ENCODE peak calls at places on chromosomes 11 and 22, in six cellular contexts. C is ascending aorta; D is fibroblast of mammary gland; J is CD8-positive, alpha-beta T cell; L is astrocyte of the spinal cord; R is heart right ventricle. H is an unnamed sample.

GRCh38 chr11:87879118-87879517 is 296.1 kb downstream of the RAB38 start:
- DNase-seq in C (no peak), D (peak; percentile 39), J (no peak), L (no peak), R (no peak), H (no peak)

GRCh38 chr11:122229078-122229477 is 113.1 kb upstream of the BLID start:
- DNase-seq in C (no peak), D (peak; percentile 93), J (no peak), L (peak; percentile 43), R (peak; percentile 8), H (no peak)

GRCh38 chr11:13963169-13963948 is 836 bp downstream of the SPON1 start:
- DNase-seq in C (no peak), D (no peak), J (no peak), L (no peak), R (no peak), H (no peak)

GRCh38 chr11:118054712-118055640 is 21.9 kb upstream of the TMPRSS4 start:
- DNase-seq in C (no peak), D (no peak), J (no peak), L (no peak), R (no peak), H (no peak)

GRCh38 chr11:23976776-23977380 is 520.0 kb upstream of the LUZP2 start:
- DNase-seq in C (no peak), D (peak; percentile 73), J (no peak), L (peak; percentile 78), R (no peak), H (no peak)

GRCh38 chr11:36186340-36186739 is 102.9 kb downstream of the COMMD9 start:
- DNase-seq in C (no peak), D (peak; percentile 93), J (no peak), L (peak; percentile 86), R (no peak), H (no peak)

GRCh38 chr22:37328017-37328416 is 45.7 kb downstream of the CYTH4 start:
- DNase-seq in C (no peak), D (peak; percentile 92), J (no peak), L (peak; percentile 79), R (no peak), H (no peak)

GRCh38 chr22:31102441-31103081 is 4.8 kb downstream of the SELENOM start:
- DNase-seq in C (peak; percentile 69), D (peak; percentile 96), J (no peak), L (peak; percentile 83), R (peak; percentile 47), H (peak; percentile 78)

GRCh38 chr11:2273311-2273710 is 2.9 kb upstream of the ASCL2 start:
- DNase-seq in C (no peak), D (no peak), J (no peak), L (no peak), R (no peak), H (no peak)

GRCh38 chr22:45886502-45886901 is 90.5 kb downstream of the WNT7B start:
- DNase-seq in C (no peak), D (no peak), J (no peak), L (no peak), R (no peak), H (no peak)

GRCh38 chr11:64649304-64649703 is 58.3 kb downstream of the SLC22A12 start:
- DNase-seq in C (no peak), D (peak; percentile 25), J (no peak), L (no peak), R (no peak), H (no peak)

GRCh38 chr11:64652586-64653387 is 61.8 kb downstream of the SLC22A12 start:
- DNase-seq in C (no peak), D (peak; percentile 66), J (peak; percentile 60), L (peak; percentile 62), R (peak; percentile 80), H (peak; percentile 54)

GRCh38 chr11:64648551-64648950 is 57.5 kb downstream of the SLC22A12 start:
- DNase-seq in C (no peak), D (no peak), J (no peak), L (no peak), R (no peak), H (no peak)

GRCh38 chr11:64653388-64653973 is 62.5 kb downstream of the SLC22A12 start:
- DNase-seq in C (no peak), D (no peak), J (no peak), L (no peak), R (no peak), H (no peak)

GRCh38 chr11:64650923-64651523 is 60.0 kb downstream of the SLC22A12 start:
- DNase-seq in C (no peak), D (peak; percentile 34), J (no peak), L (no peak), R (no peak), H (no peak)
- TF ChIP-seq CTCF in C (peak; percentile 18), D (peak; percentile 57), J (no peak), L (peak; percentile 63), R (peak; percentile 54), H (peak; percentile 22)

DNA sequence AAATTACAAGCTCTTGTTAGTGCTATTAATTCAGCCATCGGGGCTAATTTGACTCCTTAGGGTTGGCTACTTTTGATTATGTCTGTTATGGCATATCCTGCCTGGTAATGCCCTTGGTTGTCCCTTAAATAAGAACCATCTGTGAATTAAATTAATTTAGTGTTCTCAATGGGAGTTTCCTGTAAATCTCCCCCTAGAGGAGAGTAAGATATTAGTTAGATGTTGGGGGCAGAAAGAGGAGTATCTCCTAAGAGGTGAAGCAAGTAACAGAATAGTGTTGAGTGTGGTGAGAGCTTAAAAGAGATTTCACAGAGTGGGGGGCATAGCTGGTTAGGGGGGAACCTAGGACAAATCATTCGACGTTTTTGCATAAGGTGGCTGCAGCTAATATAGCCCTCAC is 1126.9 kb downstream of the JRKL start:
- DNase-seq in C (no peak), D (no peak), J (no peak), L (no peak), R (no peak), H (no peak)
- TF ChIP-seq CTCF in C (no peak), D (no peak), J (no peak), L (no peak), R (no peak), H (no peak)

DNA sequence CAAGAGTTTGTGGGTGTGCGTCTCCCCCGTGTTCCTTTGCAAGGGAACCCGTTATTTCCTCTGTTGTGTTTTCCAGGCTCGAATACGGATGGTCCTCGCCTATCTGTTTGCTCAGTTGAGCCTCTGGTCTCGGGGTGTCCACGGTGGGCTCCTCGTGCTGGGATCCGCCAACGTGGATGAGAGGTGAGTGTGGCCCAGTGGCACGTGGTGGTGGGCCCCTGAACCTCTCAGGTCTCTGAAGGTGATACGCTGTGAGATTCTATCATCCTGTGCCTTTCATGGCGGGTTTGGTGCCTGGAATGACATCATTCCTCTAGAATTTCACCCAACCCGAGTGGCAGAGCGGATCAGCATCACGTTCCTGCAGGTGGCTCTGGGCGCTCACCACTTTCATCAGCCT is 32.5 kb downstream of the NADSYN1 start:
- DNase-seq in C (no peak), D (no peak), J (no peak), L (no peak), R (no peak), H (no peak)
- TF ChIP-seq CTCF in C (no peak), D (no peak), J (no peak), L (no peak), R (no peak), H (no peak)

DNA sequence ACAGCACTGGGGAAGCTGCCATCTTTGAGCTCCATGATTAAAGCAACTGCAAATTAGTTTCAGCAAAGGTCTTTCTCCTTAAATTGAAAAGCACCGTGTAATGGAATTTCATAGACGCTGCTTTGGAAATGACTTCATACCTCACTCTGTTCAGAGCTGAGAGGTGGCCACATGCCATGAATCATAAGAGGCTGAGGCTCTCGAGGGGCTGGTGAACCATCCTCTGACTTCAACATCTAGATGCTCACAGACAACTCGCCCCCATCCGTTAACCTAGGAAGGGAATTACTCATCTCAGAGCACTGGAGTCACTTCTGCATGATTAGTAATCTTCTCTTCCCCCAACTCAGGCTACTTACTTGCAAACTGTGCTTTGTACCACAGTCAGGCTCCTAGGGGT is 122.3 kb downstream of the RCN1 start:
- DNase-seq in C (no peak), D (peak; percentile 95), J (no peak), L (peak; percentile 53), R (no peak), H (no peak)
- TF ChIP-seq CTCF in C (no peak), D (no peak), J (no peak), L (no peak), R (no peak), H (no peak)

DNA sequence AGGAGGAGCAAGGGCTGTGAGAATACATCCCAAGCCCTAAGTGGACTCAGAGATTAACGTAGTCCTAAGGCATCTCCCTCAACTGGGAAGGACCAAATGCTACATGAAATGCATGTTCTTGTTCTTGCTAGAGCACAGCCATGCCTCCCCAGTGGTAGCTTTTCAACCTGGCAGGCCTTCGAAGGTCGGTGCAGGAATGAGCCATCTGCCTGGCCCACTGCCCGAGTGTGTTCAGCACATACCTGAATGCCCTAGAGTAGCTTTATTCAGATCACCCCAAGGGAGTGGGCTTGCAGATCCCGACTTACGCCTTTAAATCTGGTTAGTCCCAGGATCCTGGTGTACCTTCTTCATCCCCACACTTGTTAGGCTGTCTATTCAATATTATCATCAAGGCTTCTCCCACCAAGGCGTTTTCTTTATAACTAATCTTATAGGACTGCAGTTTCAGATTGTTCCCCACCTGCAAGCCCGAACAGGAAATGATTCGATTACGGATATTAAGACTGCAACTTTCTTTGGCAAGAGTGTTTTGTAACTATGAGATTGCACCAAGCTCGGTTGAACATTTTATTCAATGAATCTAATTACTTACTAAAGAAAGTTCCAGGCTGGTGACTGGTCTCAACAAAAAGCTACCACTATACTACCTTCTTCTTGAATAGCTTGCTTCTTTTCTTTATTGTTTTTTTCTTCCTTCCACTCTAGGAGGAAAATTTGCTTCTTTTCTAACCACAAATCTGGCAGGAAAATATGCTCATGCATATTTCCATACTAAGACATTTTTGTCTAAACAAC is 115.6 kb downstream of the SGSM3 start:
- DNase-seq in C (no peak), D (peak; percentile 36), J (no peak), L (peak; percentile 63), R (no peak), H (no peak)
- TF ChIP-seq CTCF in C (no peak), D (no peak), J (no peak), L (no peak), R (no peak), H (no peak)

GRCh38 chr11:119977584-119977860 is 160.4 kb downstream of the TRIM29 start:
- DNase-seq in C (no peak), D (no peak), J (no peak), L (no peak), R (no peak), H (no peak)

GRCh38 chr11:119975561-119976152 is 162.3 kb downstream of the TRIM29 start:
- DNase-seq in C (no peak), D (no peak), J (no peak), L (no peak), R (peak; percentile 16), H (no peak)

GRCh38 chr11:119974467-119974866 is 163.4 kb downstream of the TRIM29 start:
- DNase-seq in C (no peak), D (no peak), J (no peak), L (no peak), R (peak; percentile 29), H (no peak)

GRCh38 chr11:119977881-119978280 is 160.0 kb downstream of the TRIM29 start:
- DNase-seq in C (no peak), D (no peak), J (no peak), L (no peak), R (no peak), H (no peak)

GRCh38 chr11:119976805-119977583 is 160.9 kb downstream of the TRIM29 start:
- DNase-seq in C (no peak), D (no peak), J (no peak), L (no peak), R (no peak), H (no peak)
- TF ChIP-seq CTCF in C (no peak), D (no peak), J (no peak), L (no peak), R (no peak), H (no peak)

H was measured in thoracic aorta.